ENCODE peak calls at places on chromosomes 16 and 17, in four cellular contexts. K is foreskin fibroblast, B is H1, T is hepatocyte. I is an unnamed sample.

GRCh38 chr16:30063893-30064745 is 1.4 kb upstream of the ALDOA start:
- DNase-seq in K (no peak), B (peak), T (peak), I (no peak)

GRCh38 chr17:73690581-73691135 is 46.4 kb upstream of the SDK2 start:
- DNase-seq in K (no peak), B (peak), T (no peak), I (no peak)

GRCh38 chr17:8002646-8003593 is 505 bp downstream of the GUCY2D start:
- DNase-seq in K (no peak), B (no peak), T (no peak), I (no peak)

GRCh38 chr17:56887105-56887504 is 26.7 kb downstream of the TRIM25 start:
- DNase-seq in K (no peak), B (no peak), T (no peak), I (no peak)

GRCh38 chr16:1167276-1168107 is 14.6 kb downstream of the CACNA1H start:
- DNase-seq in K (no peak), B (no peak), T (no peak), I (no peak)

GRCh38 chr17:58783380-58783779 is 27.7 kb downstream of the PPM1E start:
- DNase-seq in K (no peak), B (no peak), T (peak), I (peak)

GRCh38 chr16:81908466-81909230 is 102.6 kb downstream of the SDR42E1 start:
- DNase-seq in K (no peak), B (no peak), T (no peak), I (no peak)

GRCh38 chr17:72937687-72938086 is 154.8 kb downstream of the SLC39A11 start:
- DNase-seq in K (no peak), B (no peak), T (no peak), I (no peak)

GRCh38 chr16:85003076-85003475 is 8.3 kb downstream of the ZDHHC7 start:
- DNase-seq in K (no peak), B (no peak), T (no peak), I (no peak)

GRCh38 chr17:65099941-65100315 is 37.2 kb upstream of the RGS9 start:
- DNase-seq in K (no peak), B (no peak), T (no peak), I (no peak)

GRCh38 chr17:42685831-42686230 is 3.5 kb downstream of the CNTNAP1 start:
- DNase-seq in K (no peak), B (no peak), T (no peak), I (no peak)

GRCh38 chr16:89187337-89188063 is 12.8 kb downstream of the SLC22A31 start:
- DNase-seq in K (no peak), B (peak), T (no peak), I (no peak)

GRCh38 chr17:78557598-78558039 is 19.6 kb downstream of the DNAH17 start:
- DNase-seq in K (peak), B (no peak), T (no peak), I (no peak)

GRCh38 chr16:15777533-15778203 is 79.2 kb downstream of the MYH11 start:
- DNase-seq in K (peak), B (peak), T (peak), I (peak)

GRCh38 chr17:50460831-50461526 is 7.7 kb downstream of the CHAD start:
- DNase-seq in K (no peak), B (no peak), T (no peak), I (no peak)

GRCh38 chr17:74192950-74193781 is 10.3 kb upstream of the RPL38 start:
- DNase-seq in K (no peak), B (no peak), T (peak), I (no peak)

GRCh38 chr17:75501378-75502071 is 13.8 kb downstream of the CASKIN2 start:
- DNase-seq in K (no peak), B (no peak), T (no peak), I (no peak)

GRCh38 chr16:67936876-67937605 is 391 bp upstream of the PSMB10 start:
- DNase-seq in K (peak), B (no peak), T (no peak), I (no peak)

GRCh38 chr16:88561485-88562369 is 8.5 kb upstream of the ZC3H18 start:
- DNase-seq in K (peak), B (peak), T (peak), I (no peak)

GRCh38 chr17:69067274-69068047 is 6.7 kb upstream of the ABCA9 start:
- DNase-seq in K (no peak), B (no peak), T (no peak), I (no peak)

GRCh38 chr16:87945351-87946042 is 5.7 kb upstream of the BANP start:
- DNase-seq in K (peak), B (no peak), T (peak), I (peak)

GRCh38 chr17:17300624-17301568 is 2.3 kb upstream of the NT5M start:
- DNase-seq in K (peak), B (peak), T (peak), I (peak)

GRCh38 chr16:52372313-52372712 is 174.6 kb downstream of the TOX3 start:
- DNase-seq in K (no peak), B (no peak), T (peak), I (no peak)

GRCh38 chr16:4089811-4090293 is 26.4 kb downstream of the ADCY9 start:
- DNase-seq in K (no peak), B (no peak), T (no peak), I (no peak)

GRCh38 chr17:82237083-82237745 is 8.4 kb downstream of the SLC16A3 start:
- DNase-seq in K (no peak), B (peak), T (no peak), I (no peak)

GRCh38 chr16:67613808-67614207 is 31.1 kb upstream of the CARMIL2 start:
- DNase-seq in K (no peak), B (peak), T (no peak), I (no peak)

GRCh38 chr17:82444941-82445521 is 5.5 kb downstream of the CYBC1 start:
- DNase-seq in K (no peak), B (no peak), T (no peak), I (no peak)

GRCh38 chr16:51759329-51759728 is 608.3 kb upstream of the SALL1 start:
- DNase-seq in K (no peak), B (no peak), T (no peak), I (no peak)

GRCh38 chr16:86992587-86992986 is 324.6 kb downstream of the C16orf95 start:
- DNase-seq in K (no peak), B (no peak), T (no peak), I (no peak)

GRCh38 chr17:48773245-48773644 is 43.8 kb downstream of the TTLL6 start:
- DNase-seq in K (no peak), B (no peak), T (no peak), I (no peak)

GRCh38 chr16:85982563-85982939 is 83.6 kb downstream of the IRF8 start:
- DNase-seq in K (no peak), B (no peak), T (no peak), I (no peak)

GRCh38 chr17:15944720-15945492 is at the start of gene ADORA2B:
- DNase-seq in K (peak), B (peak), T (peak), I (no peak)

GRCh38 chr16:88349153-88349902 is 33.4 kb upstream of the ZNF469 start:
- DNase-seq in K (no peak), B (no peak), T (no peak), I (no peak)

GRCh38 chr16:71721066-71721740 is 3.3 kb downstream of the PHLPP2 start:
- DNase-seq in K (no peak), B (no peak), T (no peak), I (no peak)

GRCh38 chr17:79095345-79096055 is 20.9 kb downstream of the ENGASE start:
- DNase-seq in K (no peak), B (no peak), T (no peak), I (no peak)

GRCh38 chr16:57826706-57827625 is 24.7 kb upstream of the KIFC3 start:
- DNase-seq in K (no peak), B (no peak), T (no peak), I (no peak)

GRCh38 chr17:52383493-52384100 is 225.1 kb upstream of the CA10 start:
- DNase-seq in K (no peak), B (peak), T (peak), I (no peak)

GRCh38 chr17:40373324-40373723 is 8.8 kb upstream of the GJD3 start:
- DNase-seq in K (peak), B (no peak), T (no peak), I (no peak)

DNA sequence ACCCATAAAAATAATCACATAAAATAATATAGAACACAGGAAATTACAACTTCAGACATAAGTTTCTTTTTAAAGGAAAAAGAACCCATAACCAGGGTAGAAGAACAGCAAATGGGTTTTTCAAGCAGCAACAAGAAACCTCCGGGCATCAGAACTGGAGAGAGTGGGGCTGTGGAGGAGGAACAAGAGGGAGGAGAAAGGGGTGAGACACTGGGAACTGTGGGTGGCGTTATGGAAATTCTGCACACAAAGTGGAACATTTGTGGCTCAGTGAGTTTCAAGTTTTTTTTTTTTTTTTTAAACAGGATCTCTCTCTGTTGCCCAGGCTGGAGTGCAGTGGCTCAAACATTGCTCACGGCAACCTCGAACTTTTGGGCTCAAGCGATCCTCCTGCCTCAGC is 22.6 kb downstream of the EMP2 start:
- DNase-seq in K (no peak), B (no peak), T (no peak), I (no peak)
- H3K4me3 ChIP-seq in K (no peak), B (no peak), T (no peak), I (no peak)

GRCh38 chr17:45284176-45285140 is 22.6 kb upstream of the SPATA32 start:
- DNase-seq in K (no peak), B (peak), T (no peak), I (no peak)
- TF ChIP-seq CTCF in K (peak), B (peak), T (no peak), I (peak)

DNA sequence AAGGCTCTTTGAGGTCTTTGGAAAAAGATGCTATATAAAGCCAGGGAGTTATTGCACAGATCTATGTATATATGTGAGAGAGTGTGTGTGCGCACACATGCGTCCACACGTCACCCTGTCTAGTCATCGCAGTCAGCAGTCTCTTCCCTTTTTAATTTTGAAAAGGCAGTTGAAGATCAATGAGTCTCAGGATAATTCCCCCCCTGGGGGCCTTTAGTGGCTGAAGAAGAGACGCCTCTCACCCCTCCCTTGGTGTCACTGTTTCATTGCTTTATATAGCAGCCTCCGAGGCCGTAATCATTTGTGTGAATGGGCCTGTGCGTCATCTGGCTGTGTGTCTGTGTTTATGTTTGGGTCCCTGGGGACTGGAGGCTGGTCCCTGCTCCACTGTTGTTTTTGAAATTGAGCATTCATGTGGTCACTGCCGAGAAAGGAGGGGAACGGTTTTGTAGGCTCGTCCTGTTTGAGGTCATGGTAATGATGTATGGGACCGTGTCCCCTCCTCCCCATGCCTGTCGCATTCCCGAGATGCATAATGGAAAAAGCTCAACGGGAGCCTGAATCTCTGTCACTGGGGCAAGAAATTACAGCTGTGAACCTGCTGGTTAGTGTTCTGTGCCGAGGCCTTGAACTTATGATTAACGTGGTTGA is 143.9 kb downstream of the SNX29 start:
- DNase-seq in K (peak), B (no peak), T (peak), I (no peak)
- H3K4me3 ChIP-seq in K (no peak), B (no peak), T (no peak), I (no peak)

GRCh38 chr17:19397556-19398041 is 10.6 kb upstream of the MFAP4 start:
- DNase-seq in K (no peak), B (peak), T (no peak), I (no peak)
- TF ChIP-seq CTCF in K (no peak), B (peak), T (no peak), I (no peak)

DNA sequence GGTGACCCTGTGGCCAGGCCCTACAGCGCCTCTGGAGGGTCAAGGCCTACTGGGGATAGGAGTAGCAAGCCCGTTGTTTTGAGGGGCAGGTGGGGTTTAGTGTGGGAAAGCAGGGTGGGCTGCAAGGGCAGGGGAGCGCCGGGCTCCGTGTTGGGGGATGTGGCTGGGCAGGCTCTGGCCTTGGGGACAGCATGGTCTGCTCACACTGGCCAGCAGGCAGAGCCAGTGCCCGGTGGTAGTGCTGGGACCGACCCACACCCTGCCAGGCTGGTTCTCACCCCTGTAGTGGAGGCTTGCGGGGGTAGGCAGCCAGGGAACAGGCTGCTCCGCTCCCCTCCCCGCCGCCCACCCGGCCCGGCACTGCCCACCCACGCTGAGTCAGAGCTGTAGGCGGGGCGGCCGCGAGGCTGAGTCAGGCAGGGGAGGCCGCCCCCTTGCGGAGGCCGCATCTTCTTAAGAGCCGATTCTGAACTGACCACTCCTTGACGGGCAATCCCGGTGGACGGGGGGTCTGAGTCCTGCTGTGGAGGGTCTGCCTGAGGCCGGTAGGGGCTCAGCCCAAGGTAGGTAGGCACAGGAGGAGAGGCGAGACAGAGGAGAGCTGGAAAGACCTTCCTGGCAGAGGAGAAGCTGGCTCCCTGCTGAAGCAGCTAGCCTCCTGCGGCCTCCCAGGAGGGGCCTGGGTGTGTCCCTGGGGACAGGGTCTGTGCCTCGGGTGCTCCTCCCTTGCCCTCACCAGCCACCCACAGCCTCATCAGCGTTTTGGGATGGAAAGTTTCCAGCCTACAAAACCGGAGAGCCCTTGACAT is 62.4 kb downstream of the BAIAP2 start:
- DNase-seq in K (peak), B (peak), T (peak), I (peak)
- H3K4me3 ChIP-seq in K (peak), B (no peak), T (no peak), I (peak)

DNA sequence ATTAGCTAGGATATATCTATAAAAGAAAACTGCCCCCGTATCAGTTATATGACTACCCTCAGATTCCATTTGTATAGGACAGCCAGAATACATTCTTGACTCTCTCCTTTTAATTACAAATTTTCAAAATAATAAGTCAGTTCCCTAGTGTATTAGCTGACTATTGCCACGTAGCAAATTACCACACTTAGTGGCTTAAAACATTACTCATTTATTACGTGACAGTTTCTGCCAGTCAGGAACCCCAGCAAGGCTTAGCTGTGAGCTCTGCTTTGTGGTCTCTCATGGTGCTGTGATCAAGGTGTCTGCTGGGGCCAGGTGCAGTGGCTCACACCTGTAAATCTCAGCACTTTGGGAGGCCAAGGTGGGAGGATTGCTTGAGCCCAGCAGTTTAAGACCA is 13.9 kb upstream of the SCNN1B start:
- DNase-seq in K (no peak), B (no peak), T (no peak), I (no peak)
- TF ChIP-seq CTCF in K (no peak), B (no peak), T (no peak), I (no peak)